ENCODE peak calls at places on chromosomes 11 and 22, in six cellular contexts. A, I, Y, C, T and K are unnamed samples.

GRCh38 chr11:94504689-94505293 is 7.5 kb upstream of the C11orf97 start:
- DNase-seq in A (peak), I (no peak), Y (no peak), C (no peak), T (peak), K (no peak)

GRCh38 chr11:3231851-3232744 is at the start of gene MRGPRE:
- DNase-seq in A (no peak), I (no peak), Y (no peak), C (peak), T (no peak), K (peak)

GRCh38 chr11:70509476-70509875 is 111.1 kb downstream of the CTTN start:
- DNase-seq in A (no peak), I (no peak), Y (no peak), C (peak), T (no peak), K (no peak)

GRCh38 chr11:46065681-46066080 is 55.6 kb downstream of the PHF21A start:
- DNase-seq in A (no peak), I (no peak), Y (no peak), C (no peak), T (no peak), K (no peak)

GRCh38 chr11:99979052-99979451 is 708.0 kb upstream of the ARHGAP42 start:
- DNase-seq in A (no peak), I (no peak), Y (no peak), C (no peak), T (no peak), K (no peak)

GRCh38 chr11:80293293-80293692 is 852.5 kb upstream of the TENM4 start:
- DNase-seq in A (no peak), I (no peak), Y (no peak), C (no peak), T (no peak), K (no peak)

GRCh38 chr11:2140411-2141400 is 1.5 kb upstream of the IGF2 start:
- DNase-seq in A (no peak), I (no peak), Y (no peak), C (peak), T (no peak), K (peak)

GRCh38 chr11:84408946-84409411 is 1122.8 kb upstream of the CCDC90B start:
- DNase-seq in A (peak), I (no peak), Y (no peak), C (no peak), T (no peak), K (no peak)

GRCh38 chr11:117468888-117469287 is 141.2 kb downstream of the CEP164 start:
- DNase-seq in A (no peak), I (no peak), Y (no peak), C (no peak), T (no peak), K (no peak)

GRCh38 chr11:96101146-96101545 is 177.2 kb upstream of the MTMR2 start:
- DNase-seq in A (no peak), I (no peak), Y (no peak), C (no peak), T (no peak), K (no peak)

GRCh38 chr11:29809121-29809520 is 207.7 kb downstream of the KCNA4 start:
- DNase-seq in A (no peak), I (no peak), Y (no peak), C (no peak), T (no peak), K (no peak)

GRCh38 chr22:28911777-28912669 is 28.7 kb downstream of the ZNRF3 start:
- DNase-seq in A (no peak), I (no peak), Y (no peak), C (no peak), T (no peak), K (no peak)

GRCh38 chr11:6862961-6863360 is at the start of gene OR10A2:
- DNase-seq in A (no peak), I (no peak), Y (no peak), C (no peak), T (no peak), K (no peak)

GRCh38 chr11:113201055-113201818 is 113.1 kb upstream of the TTC12 start:
- DNase-seq in A (no peak), I (no peak), Y (no peak), C (no peak), T (no peak), K (no peak)

GRCh38 chr11:65572356-65573043 is at the start of gene FAM89B:
- DNase-seq in A (peak), I (peak), Y (peak), C (peak), T (peak), K (peak)

GRCh38 chr22:50219800-50220602 is 19.2 kb downstream of the SELENOO start:
- DNase-seq in A (no peak), I (no peak), Y (no peak), C (peak), T (no peak), K (no peak)

GRCh38 chr11:108606070-108606469 is 12.5 kb upstream of the EXPH5 start:
- DNase-seq in A (no peak), I (no peak), Y (no peak), C (no peak), T (no peak), K (no peak)

GRCh38 chr11:119356349-119357031 is 10.0 kb upstream of the MFRP start:
- DNase-seq in A (peak), I (peak), Y (peak), C (peak), T (peak), K (peak)

GRCh38 chr11:46895821-46896220 is 22.5 kb downstream of the LRP4 start:
- DNase-seq in A (no peak), I (no peak), Y (no peak), C (peak), T (no peak), K (peak)

GRCh38 chr11:121557348-121557747 is 104.6 kb upstream of the SORL1-AS1 start:
- DNase-seq in A (no peak), I (no peak), Y (no peak), C (no peak), T (no peak), K (no peak)

GRCh38 chr11:84829162-84829561 is 798.0 kb downstream of the DLG2 start:
- DNase-seq in A (no peak), I (no peak), Y (no peak), C (no peak), T (no peak), K (no peak)